ENCODE peak calls at places on chromosomes 7 and 10, in ten cellular contexts. One of them, this sample, is unnamed.

GRCh38 chr7:155338632-155339320 is 41.1 kb downstream of the INSIG1 start:
- DNase-seq in HT-29: no peak
- DNase-seq in SW480: no peak
- DNase-seq in CD8-positive, alpha-beta memory T cell: peak
- DNase-seq in HTR-8/SVneo: no peak
- DNase-seq in globus pallidus: no peak
- DNase-seq in fibroblast of lung: no peak
- DNase-seq in stimulated activated CD4-positive, alpha-beta T cell treated with anti-CD3 and anti-CD28 coated beads, Interleukin-12 subunit alpha, Interleukin-12 subunit beta, amount 100 ng/mL, for 4 hours: peak
- DNase-seq in heart right ventricle: no peak
- DNase-seq in left cardiac atrium: no peak
- DNase-seq in this sample: no peak

GRCh38 chr10:122161795-122162194 is 109.3 kb upstream of the BTBD16 start:
- DNase-seq in HT-29: no peak
- DNase-seq in SW480: no peak
- DNase-seq in CD8-positive, alpha-beta memory T cell: no peak
- DNase-seq in HTR-8/SVneo: no peak
- DNase-seq in globus pallidus: no peak
- DNase-seq in fibroblast of lung: no peak
- DNase-seq in stimulated activated CD4-positive, alpha-beta T cell treated with anti-CD3 and anti-CD28 coated beads, Interleukin-12 subunit alpha, Interleukin-12 subunit beta, amount 100 ng/mL, for 4 hours: no peak
- DNase-seq in heart right ventricle: no peak
- DNase-seq in left cardiac atrium: no peak
- DNase-seq in this sample: no peak

GRCh38 chr7:118946283-118946682 is 721.8 kb downstream of the ANKRD7 start:
- DNase-seq in HT-29: no peak
- DNase-seq in SW480: no peak
- DNase-seq in CD8-positive, alpha-beta memory T cell: no peak
- DNase-seq in HTR-8/SVneo: no peak
- DNase-seq in globus pallidus: no peak
- DNase-seq in fibroblast of lung: no peak
- DNase-seq in stimulated activated CD4-positive, alpha-beta T cell treated with anti-CD3 and anti-CD28 coated beads, Interleukin-12 subunit alpha, Interleukin-12 subunit beta, amount 100 ng/mL, for 4 hours: no peak
- DNase-seq in heart right ventricle: no peak
- DNase-seq in left cardiac atrium: no peak
- DNase-seq in this sample: no peak

GRCh38 chr7:22660732-22661131 is 66.3 kb upstream of the IL6 start:
- DNase-seq in HT-29: peak
- DNase-seq in SW480: peak
- DNase-seq in CD8-positive, alpha-beta memory T cell: no peak
- DNase-seq in HTR-8/SVneo: no peak
- DNase-seq in globus pallidus: no peak
- DNase-seq in fibroblast of lung: no peak
- DNase-seq in stimulated activated CD4-positive, alpha-beta T cell treated with anti-CD3 and anti-CD28 coated beads, Interleukin-12 subunit alpha, Interleukin-12 subunit beta, amount 100 ng/mL, for 4 hours: no peak
- DNase-seq in heart right ventricle: no peak
- DNase-seq in left cardiac atrium: no peak
- DNase-seq in this sample: no peak

GRCh38 chr7:73811760-73812168 is 19.0 kb upstream of the CLDN4 start:
- DNase-seq in HT-29: peak
- DNase-seq in SW480: peak
- DNase-seq in CD8-positive, alpha-beta memory T cell: peak
- DNase-seq in HTR-8/SVneo: peak
- DNase-seq in globus pallidus: no peak
- DNase-seq in fibroblast of lung: peak
- DNase-seq in stimulated activated CD4-positive, alpha-beta T cell treated with anti-CD3 and anti-CD28 coated beads, Interleukin-12 subunit alpha, Interleukin-12 subunit beta, amount 100 ng/mL, for 4 hours: peak
- DNase-seq in heart right ventricle: peak
- DNase-seq in left cardiac atrium: peak
- DNase-seq in this sample: peak

GRCh38 chr7:44225566-44226395 is 25.0 kb downstream of the YKT6 start:
- DNase-seq in HT-29: no peak
- DNase-seq in SW480: no peak
- DNase-seq in CD8-positive, alpha-beta memory T cell: no peak
- DNase-seq in HTR-8/SVneo: no peak
- DNase-seq in globus pallidus: no peak
- DNase-seq in fibroblast of lung: no peak
- DNase-seq in stimulated activated CD4-positive, alpha-beta T cell treated with anti-CD3 and anti-CD28 coated beads, Interleukin-12 subunit alpha, Interleukin-12 subunit beta, amount 100 ng/mL, for 4 hours: no peak
- DNase-seq in heart right ventricle: peak
- DNase-seq in left cardiac atrium: no peak
- DNase-seq in this sample: no peak

GRCh38 chr7:2811476-2812118 is 32.5 kb downstream of the GNA12 start:
- DNase-seq in HT-29: no peak
- DNase-seq in SW480: no peak
- DNase-seq in CD8-positive, alpha-beta memory T cell: no peak
- DNase-seq in HTR-8/SVneo: no peak
- DNase-seq in globus pallidus: no peak
- DNase-seq in fibroblast of lung: peak
- DNase-seq in stimulated activated CD4-positive, alpha-beta T cell treated with anti-CD3 and anti-CD28 coated beads, Interleukin-12 subunit alpha, Interleukin-12 subunit beta, amount 100 ng/mL, for 4 hours: no peak
- DNase-seq in heart right ventricle: peak
- DNase-seq in left cardiac atrium: peak
- DNase-seq in this sample: no peak

GRCh38 chr7:41193738-41194287 is 509.1 kb downstream of the INHBA start:
- DNase-seq in HT-29: no peak
- DNase-seq in SW480: no peak
- DNase-seq in CD8-positive, alpha-beta memory T cell: no peak
- DNase-seq in HTR-8/SVneo: no peak
- DNase-seq in globus pallidus: no peak
- DNase-seq in fibroblast of lung: no peak
- DNase-seq in stimulated activated CD4-positive, alpha-beta T cell treated with anti-CD3 and anti-CD28 coated beads, Interleukin-12 subunit alpha, Interleukin-12 subunit beta, amount 100 ng/mL, for 4 hours: no peak
- DNase-seq in heart right ventricle: no peak
- DNase-seq in left cardiac atrium: no peak
- DNase-seq in this sample: no peak

GRCh38 chr10:114021135-114021534 is 22.5 kb upstream of the ADRB1 start:
- DNase-seq in HT-29: no peak
- DNase-seq in SW480: no peak
- DNase-seq in CD8-positive, alpha-beta memory T cell: no peak
- DNase-seq in HTR-8/SVneo: no peak
- DNase-seq in globus pallidus: no peak
- DNase-seq in fibroblast of lung: no peak
- DNase-seq in stimulated activated CD4-positive, alpha-beta T cell treated with anti-CD3 and anti-CD28 coated beads, Interleukin-12 subunit alpha, Interleukin-12 subunit beta, amount 100 ng/mL, for 4 hours: no peak
- DNase-seq in heart right ventricle: no peak
- DNase-seq in left cardiac atrium: no peak
- DNase-seq in this sample: no peak

GRCh38 chr7:35334511-35334910 is 80.6 kb upstream of the TBX20 start:
- DNase-seq in HT-29: no peak
- DNase-seq in SW480: no peak
- DNase-seq in CD8-positive, alpha-beta memory T cell: no peak
- DNase-seq in HTR-8/SVneo: no peak
- DNase-seq in globus pallidus: no peak
- DNase-seq in fibroblast of lung: no peak
- DNase-seq in stimulated activated CD4-positive, alpha-beta T cell treated with anti-CD3 and anti-CD28 coated beads, Interleukin-12 subunit alpha, Interleukin-12 subunit beta, amount 100 ng/mL, for 4 hours: no peak
- DNase-seq in heart right ventricle: no peak
- DNase-seq in left cardiac atrium: no peak
- DNase-seq in this sample: no peak

GRCh38 chr7:2471396-2471795 is 4.8 kb downstream of the GRIFIN start:
- DNase-seq in HT-29: no peak
- DNase-seq in SW480: no peak
- DNase-seq in CD8-positive, alpha-beta memory T cell: no peak
- DNase-seq in HTR-8/SVneo: no peak
- DNase-seq in globus pallidus: no peak
- DNase-seq in fibroblast of lung: peak
- DNase-seq in stimulated activated CD4-positive, alpha-beta T cell treated with anti-CD3 and anti-CD28 coated beads, Interleukin-12 subunit alpha, Interleukin-12 subunit beta, amount 100 ng/mL, for 4 hours: no peak
- DNase-seq in heart right ventricle: peak
- DNase-seq in left cardiac atrium: no peak
- DNase-seq in this sample: no peak

GRCh38 chr10:93071674-93072224 is 1.9 kb upstream of the CYP26A1 start:
- DNase-seq in HT-29: peak
- DNase-seq in SW480: peak
- DNase-seq in CD8-positive, alpha-beta memory T cell: no peak
- DNase-seq in HTR-8/SVneo: no peak
- DNase-seq in globus pallidus: no peak
- DNase-seq in fibroblast of lung: no peak
- DNase-seq in stimulated activated CD4-positive, alpha-beta T cell treated with anti-CD3 and anti-CD28 coated beads, Interleukin-12 subunit alpha, Interleukin-12 subunit beta, amount 100 ng/mL, for 4 hours: no peak
- DNase-seq in heart right ventricle: peak
- DNase-seq in left cardiac atrium: no peak
- DNase-seq in this sample: no peak